ENCODE peak calls at places on chromosomes 3 and 15, in five cellular contexts. I is mucosa of descending colon, N is tibial nerve, R is prostate gland, F is neural crest cell. A is an unnamed sample.

GRCh38 chr3:123543950-123544349 is 40.9 kb downstream of the HACD2 start:
- DNase-seq in F (no peak), I (no peak), N (no peak), R (no peak), A (no peak)

GRCh38 chr3:13385373-13385965 is 34.7 kb downstream of the NUP210 start:
- DNase-seq in R (no peak), F (no peak), I (no peak), N (no peak), A (no peak)

GRCh38 chr3:186361612-186362408 is at the start of gene DGKG:
- DNase-seq in I (peak), F (no peak), N (peak), R (no peak), A (peak)

GRCh38 chr3:23856286-23856685 is 50.5 kb downstream of the UBE2E1 start:
- DNase-seq in N (no peak), F (no peak), R (no peak), I (no peak), A (no peak)

GRCh38 chr15:45112592-45113379 is 1.2 kb downstream of the DUOX2 start:
- DNase-seq in N (no peak), I (no peak), R (no peak), F (no peak), A (peak)

GRCh38 chr15:51533672-51534398 is 88.7 kb downstream of the DMXL2 start:
- DNase-seq in I (no peak), F (no peak), R (no peak), N (no peak), A (no peak)

GRCh38 chr3:100256724-100257123 is 4.1 kb upstream of the TBC1D23 start:
- DNase-seq in R (no peak), N (no peak), I (no peak), F (no peak), A (no peak)

GRCh38 chr15:67564590-67565345 is 22.3 kb downstream of the MAP2K5 start:
- DNase-seq in N (no peak), I (no peak), F (no peak), R (no peak), A (no peak)

GRCh38 chr3:186757686-186758220 is 25.6 kb upstream of the EIF4A2 start:
- DNase-seq in F (no peak), N (no peak), R (no peak), I (no peak), A (no peak)

GRCh38 chr3:139552632-139553335 is 13.2 kb upstream of the RBP1 start:
- DNase-seq in I (no peak), N (no peak), R (no peak), F (no peak), A (no peak)

GRCh38 chr3:3196148-3196861 is 16.8 kb upstream of the CRBN start:
- DNase-seq in R (no peak), I (no peak), F (peak), N (no peak), A (peak)
- TF ChIP-seq CTCF in R (no peak), I (no peak), F (peak), N (peak), A (peak)

DNA sequence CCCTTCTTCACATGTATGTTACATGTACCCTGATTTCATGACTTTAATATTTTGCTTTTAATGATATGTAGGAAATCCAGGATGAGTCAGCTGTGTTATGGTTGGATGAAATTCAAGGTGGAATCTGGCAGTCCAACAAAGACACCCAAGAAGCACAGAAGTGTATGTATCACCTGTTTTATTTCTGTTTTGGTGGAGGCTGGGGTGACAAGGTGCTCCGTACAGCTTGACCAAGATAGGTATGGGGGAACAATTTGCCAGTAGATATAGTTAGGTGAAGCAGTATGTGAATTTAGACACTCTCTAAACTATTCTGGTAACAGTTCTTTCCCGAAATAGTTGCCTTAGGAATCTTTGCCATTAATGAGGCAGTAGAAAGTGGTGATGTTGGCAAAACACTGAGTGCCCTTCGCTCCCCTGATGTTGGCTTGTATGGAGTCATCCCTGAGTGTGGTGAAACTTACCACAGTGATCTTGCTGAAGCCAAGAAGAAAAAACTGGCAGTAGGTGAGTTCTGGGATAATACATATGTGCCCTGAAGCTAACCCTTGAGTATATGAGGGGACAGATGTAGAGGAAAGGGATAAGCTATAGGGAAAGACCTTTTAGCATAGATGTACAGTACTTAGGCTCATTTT is 63.7 kb upstream of the CRTC3 start:
- DNase-seq in N (no peak), R (no peak), I (no peak), F (no peak), A (no peak)
- TF ChIP-seq CTCF in N (no peak), R (no peak), I (no peak), F (no peak), A (no peak)

GRCh38 chr3:58577269-58577821 is at the start of gene FAM107A:
- DNase-seq in N (peak), I (no peak), R (peak), F (no peak), A (peak)
- TF ChIP-seq CTCF in N (no peak), I (no peak), R (no peak), F (no peak), A (no peak)

GRCh38 chr3:58659051-58659675 is 7.4 kb downstream of the FAM3D start:
- DNase-seq in R (peak), F (no peak), N (no peak), I (no peak), A (no peak)
- TF ChIP-seq CTCF in R (no peak), F (peak), N (no peak), I (no peak), A (no peak)

GRCh38 chr3:65347166-65347565 is 659.4 kb upstream of the ADAMTS9 start:
- DNase-seq in F (no peak), N (no peak), R (no peak), I (no peak), A (no peak)

GRCh38 chr3:65344846-65345245 is 657.0 kb upstream of the ADAMTS9 start:
- DNase-seq in F (no peak), I (no peak), R (no peak), N (no peak), A (no peak)

GRCh38 chr3:65350786-65351476 is 663.1 kb upstream of the ADAMTS9 start:
- DNase-seq in I (no peak), R (no peak), N (no peak), F (no peak), A (no peak)

GRCh38 chr3:65351753-65352152 is 664.0 kb upstream of the ADAMTS9 start:
- DNase-seq in N (no peak), I (no peak), R (no peak), F (no peak), A (no peak)

GRCh38 chr3:65348596-65348995 is 660.8 kb upstream of the ADAMTS9 start:
- DNase-seq in R (peak), N (no peak), I (no peak), F (no peak), A (no peak)
- TF ChIP-seq CTCF in R (no peak), N (no peak), I (no peak), F (no peak), A (no peak)

DNA sequence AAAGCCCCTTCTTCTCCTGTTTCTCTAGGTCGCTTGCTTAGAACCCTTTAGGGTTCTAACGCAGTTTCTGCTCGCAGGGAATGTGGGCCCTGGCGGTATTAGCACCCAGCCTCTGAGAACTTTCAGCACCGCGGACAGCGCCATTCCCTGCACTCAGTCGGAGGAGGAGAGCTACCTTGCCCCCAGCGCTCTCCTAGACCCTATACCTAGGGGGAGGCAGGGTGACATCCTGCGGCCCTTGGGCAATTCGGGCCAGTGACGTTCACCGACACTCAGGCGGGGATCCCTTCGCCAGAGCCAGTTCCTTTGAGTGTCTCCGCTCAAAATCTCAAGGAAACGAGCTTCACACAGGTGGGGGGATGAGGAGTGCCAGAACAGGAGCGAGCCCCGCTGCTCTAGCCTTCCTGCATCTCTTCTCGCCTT is 1.3 kb downstream of the SLC7A14 start:
- DNase-seq in F (peak), N (peak), R (peak), I (peak), A (peak)
- TF ChIP-seq CTCF in F (no peak), N (no peak), R (no peak), I (no peak), A (no peak)

DNA sequence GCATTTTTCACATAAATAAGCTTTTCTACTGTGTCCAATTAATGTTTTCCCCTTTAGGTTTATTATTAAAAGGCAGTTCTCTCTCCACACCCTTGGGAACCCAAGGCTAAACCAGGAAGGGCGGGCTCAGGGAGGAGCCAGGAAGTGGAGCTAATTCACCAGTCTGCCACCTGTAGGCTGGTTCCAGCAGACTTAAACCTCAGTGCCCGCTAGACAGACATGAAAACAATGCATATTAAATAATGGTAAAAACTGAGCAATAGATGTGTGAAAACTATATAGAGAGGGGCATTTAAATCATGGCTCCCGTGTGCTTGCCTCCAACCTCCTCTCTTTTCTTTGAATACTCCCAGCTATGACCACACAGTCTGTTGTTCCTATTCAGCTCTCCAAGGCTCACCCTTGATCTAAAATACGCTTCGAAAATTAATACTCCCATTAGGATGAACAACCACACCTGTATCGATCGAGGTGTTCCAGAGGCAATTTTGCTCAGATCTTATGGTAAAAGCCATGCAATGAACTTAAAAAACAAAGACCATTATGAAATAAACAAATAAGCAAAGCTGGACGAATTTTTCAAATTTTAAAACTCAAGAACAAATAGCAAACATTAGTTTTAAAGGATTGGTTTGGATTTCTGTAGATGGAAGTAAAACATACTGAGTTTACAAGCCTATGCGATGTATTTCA is 253.3 kb downstream of the TJP1 start:
- DNase-seq in R (peak), F (no peak), N (no peak), I (peak), A (peak)
- TF ChIP-seq CTCF in R (no peak), F (peak), N (no peak), I (no peak), A (no peak)

GRCh38 chr15:69394556-69395282 is 19.4 kb upstream of the KIF23 start:
- DNase-seq in N (peak), I (peak), F (peak), R (peak), A (peak)
- TF ChIP-seq CTCF in N (peak), I (peak), F (peak), R (peak), A (peak)

GRCh38 chr3:179446501-179446900 is 4.8 kb downstream of the GNB4 start:
- DNase-seq in R (no peak), I (no peak), F (no peak), N (no peak), A (peak)
- TF ChIP-seq CTCF in R (no peak), I (no peak), F (peak), N (no peak), A (peak)

A was measured in endothelial cell.